ENCODE peak calls at places on chromosomes 5 and 9, in ten cellular contexts. E is stomach, X is HL-60, M is Panc1, F is sigmoid colon, I is SK-N-SH, H is endothelial cell of umbilical vein, O is GM12878, G is transverse colon, D is H1. U is an unnamed sample.

GRCh38 chr5:59368951-59369350 is 524.6 kb downstream of the PDE4D start:
- DNase-seq in E (no peak), X (no peak), M (no peak), F (no peak), I (no peak), H (no peak), O (no peak), G (no peak), D (no peak), U (no peak)

GRCh38 chr5:42586625-42587024 is 163.4 kb downstream of the GHR start:
- DNase-seq in E (peak; percentile 44), X (no peak), M (no peak), F (peak; percentile 72), I (no peak), H (no peak), O (no peak), G (no peak), D (no peak), U (no peak)

GRCh38 chr9:107280543-107280942 is 2.5 kb upstream of the RAD23B start:
- DNase-seq in E (no peak), X (no peak), M (no peak), F (no peak), I (no peak), H (no peak), O (no peak), G (no peak), D (no peak), U (peak; percentile 37)

GRCh38 chr5:59099270-59099994 is 516.6 kb downstream of the RAB3C start:
- DNase-seq in E (no peak), X (no peak), M (peak; percentile 38), F (no peak), I (no peak), H (no peak), O (no peak), G (no peak), D (no peak), U (no peak)

GRCh38 chr9:26813247-26813646 is 79.4 kb downstream of the CAAP1 start:
- DNase-seq in E (no peak), X (no peak), M (no peak), F (no peak), I (no peak), H (no peak), O (peak; percentile 28), G (no peak), D (no peak), U (no peak)

GRCh38 chr9:98430535-98430934 is 175.1 kb upstream of the TBC1D2 start:
- DNase-seq in E (no peak), X (no peak), M (no peak), F (no peak), I (no peak), H (no peak), O (no peak), G (peak; percentile 11), D (no peak), U (no peak)

GRCh38 chr5:55338810-55339243 is 31.0 kb downstream of the MTREX start:
- DNase-seq in E (no peak), X (no peak), M (no peak), F (no peak), I (no peak), H (no peak), O (peak; percentile 48), G (no peak), D (no peak), U (no peak)

GRCh38 chr5:14213813-14214585 is 70.9 kb downstream of the TRIO start:
- DNase-seq in E (no peak), X (no peak), M (no peak), F (no peak), I (no peak), H (no peak), O (no peak), G (no peak), D (no peak), U (no peak)

GRCh38 chr9:125374443-125375309 is 113.0 kb downstream of the GAPVD1 start:
- DNase-seq in E (peak; percentile 58), X (peak; percentile 73), M (peak; percentile 15), F (peak; percentile 81), I (peak; percentile 89), H (peak; percentile 66), O (peak; percentile 16), G (peak; percentile 59), D (peak; percentile 81), U (peak; percentile 28)

GRCh38 chr5:34918025-34918424 is 2.5 kb downstream of the BRIX1 start:
- DNase-seq in E (no peak), X (no peak), M (no peak), F (no peak), I (no peak), H (no peak), O (no peak), G (no peak), D (no peak), U (no peak)

GRCh38 chr9:91412895-91413294 is 10.7 kb downstream of the NFIL3 start:
- DNase-seq in E (no peak), X (no peak), M (no peak), F (no peak), I (no peak), H (no peak), O (no peak), G (no peak), D (no peak), U (no peak)
- TF ChIP-seq POLR2AphosphoS5 in E (no peak), X (no peak), M (no peak), F (no peak), I (no peak), H (no peak), O (no peak), G (no peak), D (no peak), U (no peak)

GRCh38 chr5:139794067-139794846 is 1.4 kb upstream of the PSD2 start:
- DNase-seq in E (no peak), X (no peak), M (no peak), F (no peak), I (no peak), H (no peak), O (no peak), G (no peak), D (no peak), U (no peak)

GRCh38 chr5:139797335-139797734 is 1.7 kb downstream of the PSD2 start:
- DNase-seq in E (no peak), X (no peak), M (no peak), F (no peak), I (no peak), H (no peak), O (no peak), G (no peak), D (no peak), U (no peak)

GRCh38 chr5:139797856-139798510 is 2.4 kb downstream of the PSD2 start:
- DNase-seq in E (no peak), X (no peak), M (no peak), F (no peak), I (no peak), H (no peak), O (no peak), G (no peak), D (no peak), U (no peak)

GRCh38 chr5:139796061-139796806 is 626 bp downstream of the PSD2 start:
- DNase-seq in E (no peak), X (no peak), M (no peak), F (no peak), I (peak; percentile 83), H (no peak), O (no peak), G (no peak), D (peak; percentile 63), U (no peak)

DNA sequence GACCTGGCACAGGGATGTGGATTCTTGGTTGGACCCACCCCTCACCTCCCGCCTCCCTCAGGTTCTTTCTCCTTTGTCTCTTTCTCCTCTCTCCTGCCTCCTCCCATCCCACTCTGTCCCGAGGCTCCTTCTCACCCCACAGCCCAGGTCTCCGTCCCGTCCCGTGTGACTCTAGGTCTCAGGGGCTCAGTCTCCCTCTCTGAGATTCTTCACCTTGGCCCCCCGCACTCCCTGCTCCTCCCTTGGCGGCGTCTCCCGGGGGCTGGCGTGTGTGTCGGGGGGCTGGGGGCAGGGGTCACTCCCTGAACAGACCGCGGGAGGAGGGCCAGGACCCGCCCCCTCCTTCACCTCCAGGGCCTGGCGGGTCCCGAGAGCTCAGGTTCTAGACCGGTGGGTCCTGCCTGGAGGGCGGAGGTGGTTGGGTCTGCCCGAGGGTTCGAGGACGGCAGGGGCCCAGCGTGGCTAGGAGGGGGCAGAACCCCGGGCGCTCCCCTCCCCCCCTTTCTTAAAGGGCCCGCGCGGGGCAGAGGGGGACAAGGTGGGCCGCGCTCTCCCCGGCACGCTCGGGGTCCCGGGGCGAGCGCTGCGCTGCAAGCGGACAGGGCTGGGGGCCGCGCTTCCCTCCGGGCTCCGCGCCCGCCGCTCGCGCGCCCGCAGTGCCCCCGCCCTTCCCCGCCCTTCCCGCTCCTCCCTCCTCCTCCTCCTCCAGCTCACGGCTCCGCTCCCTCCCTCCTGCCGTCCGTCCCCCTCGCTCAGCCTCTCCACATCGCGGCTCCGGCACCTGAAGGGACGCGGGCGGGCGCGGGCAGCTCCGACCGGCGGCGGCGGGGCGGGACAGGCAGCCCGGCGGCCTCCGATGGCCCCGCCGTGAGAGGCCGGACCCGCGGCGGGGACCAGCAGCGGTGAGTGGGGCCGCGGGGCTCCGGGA is at the start of gene PSD2:
- DNase-seq in E (peak; percentile 39), X (no peak), M (no peak), F (peak; percentile 71), I (peak; percentile 89), H (no peak), O (no peak), G (no peak), D (peak; percentile 73), U (no peak)
- H3K4me3 ChIP-seq in E (peak within 1 kb of the TSS; percentile 45), X (no peak within 1 kb of the TSS), M (peak within 1 kb of the TSS; percentile 36), F (peak within 1 kb of the TSS; percentile 48), I (peak within 1 kb of the TSS; percentile 44), H (no peak within 1 kb of the TSS), O (no peak within 1 kb of the TSS), G (peak within 1 kb of the TSS; percentile 35), D (peak within 1 kb of the TSS; percentile 47), U (peak within 1 kb of the TSS; percentile 46)

GRCh38 chr9:34363619-34364351 is 12.9 kb downstream of the MYORG start:
- DNase-seq in E (no peak), X (no peak), M (no peak), F (peak; percentile 44), I (no peak), H (peak; percentile 73), O (no peak), G (no peak), D (peak; percentile 52), U (no peak)
- TF ChIP-seq POLR2AphosphoS5 in E (no peak), X (no peak), M (no peak), F (no peak), I (no peak), H (no peak), O (no peak), G (no peak), D (no peak), U (no peak)

GRCh38 chr9:73131376-73131775 is 20.3 kb upstream of the ANXA1 start:
- DNase-seq in E (no peak), X (no peak), M (no peak), F (no peak), I (no peak), H (peak; percentile 47), O (no peak), G (no peak), D (no peak), U (no peak)
- H3K4me3 ChIP-seq in E (no peak overlapping the region), X (no peak overlapping the region), M (no peak overlapping the region), F (no peak overlapping the region), I (peak overlapping the region; percentile 50), H (no peak overlapping the region), O (no peak overlapping the region), G (no peak overlapping the region), D (no peak overlapping the region), U (no peak overlapping the region)

DNA sequence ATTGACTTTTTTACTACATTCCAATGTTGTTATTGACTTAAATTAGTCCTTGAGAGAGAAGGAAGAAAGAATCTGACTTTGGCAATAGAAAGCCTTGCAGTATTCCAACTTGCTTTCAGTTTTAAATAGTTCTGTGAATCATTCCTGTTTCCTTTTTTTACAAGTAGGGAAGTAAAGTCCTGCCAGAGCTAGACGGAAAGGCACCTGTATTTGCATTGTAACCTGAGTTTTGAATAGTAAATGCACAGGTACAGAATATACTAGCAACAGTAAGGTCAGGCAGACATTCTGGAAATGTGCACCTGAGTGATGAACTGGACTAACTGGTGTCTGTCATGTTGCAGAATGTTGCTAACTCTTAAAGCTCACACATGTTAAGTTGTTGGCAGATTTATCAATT is 100.9 kb downstream of the PRKACG start:
- DNase-seq in E (no peak), X (no peak), M (no peak), F (no peak), I (no peak), H (no peak), O (no peak), G (no peak), D (no peak), U (no peak)
- TF ChIP-seq POLR2AphosphoS5 in E (no peak), X (no peak), M (no peak), F (no peak), I (no peak), H (no peak), O (no peak), G (no peak), D (no peak), U (no peak)

U was measured in HCT116.